ENCODE peak calls at places on chromosome 5, in four cellular contexts. I is HepG2, N is SK-N-SH, W is GM12878. O is an unnamed sample.

GRCh38 chr5:35220967-35221366 is 9.3 kb downstream of the PRLR start:
- DNase-seq in I (no peak), N (no peak), W (no peak), O (no peak)

GRCh38 chr5:181086410-181087229 is 44.3 kb downstream of the OR2V1 start:
- DNase-seq in I (peak; percentile 9), N (no peak), W (no peak), O (no peak)

GRCh38 chr5:95969646-95970358 is 8.2 kb upstream of the ELL2 start:
- DNase-seq in I (peak; percentile 95), N (no peak), W (no peak), O (no peak)

GRCh38 chr5:9265391-9266287 is 280.2 kb downstream of the SEMA5A start:
- DNase-seq in I (no peak), N (no peak), W (no peak), O (peak; percentile 29)

GRCh38 chr5:34721359-34721758 is 65.2 kb downstream of the RAI14 start:
- DNase-seq in I (peak; percentile 27), N (no peak), W (no peak), O (no peak)

GRCh38 chr5:139439013-139439903 is at the start of gene DNAJC18:
- DNase-seq in I (peak; percentile 81), N (peak; percentile 95), W (peak; percentile 53), O (peak; percentile 76)

GRCh38 chr5:10364186-10364689 is 10.7 kb downstream of the MARCHF6 start:
- DNase-seq in I (peak; percentile 14), N (no peak), W (no peak), O (no peak)

GRCh38 chr5:139903805-139904565 is 108.4 kb downstream of the PSD2 start:
- DNase-seq in I (no peak), N (peak; percentile 85), W (no peak), O (peak; percentile 78)

GRCh38 chr5:122972877-122973276 is 63.6 kb downstream of the PPIC start:
- DNase-seq in I (no peak), N (no peak), W (no peak), O (no peak)

GRCh38 chr5:134879456-134879855 is 5.3 kb downstream of the TXNDC15 start:
- DNase-seq in I (no peak), N (no peak), W (no peak), O (no peak)

GRCh38 chr5:3161672-3162071 is 410.2 kb upstream of the IRX2 start:
- DNase-seq in I (no peak), N (no peak), W (no peak), O (no peak)

GRCh38 chr5:106489004-106489403 is 1181.7 kb downstream of the EFNA5 start:
- DNase-seq in I (no peak), N (no peak), W (no peak), O (no peak)

GRCh38 chr5:6236858-6237481 is 141.4 kb downstream of the MED10 start:
- DNase-seq in I (no peak), N (no peak), W (peak; percentile 25), O (no peak)

GRCh38 chr5:58080573-58080972 is 379.3 kb downstream of the PLK2 start:
- DNase-seq in I (no peak), N (no peak), W (no peak), O (no peak)

GRCh38 chr5:116231288-116231687 is 146.5 kb downstream of the COMMD10 start:
- DNase-seq in I (peak; percentile 14), N (no peak), W (no peak), O (no peak)

GRCh38 chr5:126519637-126520592 is 75.1 kb downstream of the ALDH7A1 start:
- DNase-seq in I (no peak), N (peak; percentile 28), W (no peak), O (no peak)

GRCh38 chr5:137598341-137598740 is 99.2 kb upstream of the SPOCK1 start:
- DNase-seq in I (no peak), N (no peak), W (no peak), O (no peak)

GRCh38 chr5:83530186-83530585 is 58.6 kb downstream of the VCAN start:
- DNase-seq in I (no peak), N (no peak), W (no peak), O (no peak)

GRCh38 chr5:154449786-154450185 is 4.0 kb downstream of the SAP30L start:
- DNase-seq in I (no peak), N (no peak), W (no peak), O (no peak)

GRCh38 chr5:135220394-135221186 is 178.4 kb downstream of the MACROH2A1 start:
- DNase-seq in I (no peak), N (no peak), W (no peak), O (no peak)

GRCh38 chr5:148005788-148006520 is 57.8 kb upstream of the SPINK5 start:
- DNase-seq in I (peak; percentile 2), N (no peak), W (no peak), O (peak; percentile 69)

GRCh38 chr5:73722224-73722623 is 96.2 kb downstream of the ARHGEF28 start:
- DNase-seq in I (no peak), N (no peak), W (no peak), O (no peak)

GRCh38 chr5:89572696-89573095 is 689.7 kb upstream of the MEF2C start:
- DNase-seq in I (no peak), N (no peak), W (no peak), O (no peak)

GRCh38 chr5:146475190-146475801 is 28.2 kb downstream of the TCERG1 start:
- DNase-seq in I (no peak), N (no peak), W (no peak), O (no peak)

GRCh38 chr5:132497488-132497997 is 7.0 kb upstream of the IRF1 start:
- DNase-seq in I (no peak), N (peak; percentile 31), W (no peak), O (no peak)

GRCh38 chr5:178080618-178081410 is 32.5 kb upstream of the N4BP3 start:
- DNase-seq in I (no peak), N (no peak), W (no peak), O (no peak)

GRCh38 chr5:77437194-77437593 is 54.9 kb downstream of the WDR41 start:
- DNase-seq in I (peak; percentile 18), N (peak; percentile 25), W (no peak), O (no peak)

GRCh38 chr5:32600057-32600622 is 14.8 kb downstream of the SUB1 start:
- DNase-seq in I (no peak), N (no peak), W (no peak), O (no peak)

GRCh38 chr5:171577940-171578856 is 158.8 kb downstream of the FGF18 start:
- DNase-seq in I (no peak), N (no peak), W (no peak), O (no peak)

GRCh38 chr5:36740259-36740898 is 134.0 kb downstream of the SLC1A3 start:
- DNase-seq in I (no peak), N (no peak), W (no peak), O (no peak)

GRCh38 chr5:127080001-127080478 is 6.7 kb upstream of the C5orf63 start:
- DNase-seq in I (no peak), N (no peak), W (no peak), O (no peak)

GRCh38 chr5:170333161-170333909 is 35.8 kb upstream of the LCP2 start:
- DNase-seq in I (no peak), N (no peak), W (peak; percentile 79), O (peak; percentile 67)

GRCh38 chr5:113052041-113052795 is 75.6 kb downstream of the DCP2 start:
- DNase-seq in I (no peak), N (no peak), W (no peak), O (no peak)

GRCh38 chr5:50966986-50967385 is 300.5 kb downstream of the PARP8 start:
- DNase-seq in I (no peak), N (peak; percentile 26), W (no peak), O (no peak)

GRCh38 chr5:109880907-109881685 is 191.4 kb downstream of the MAN2A1 start:
- DNase-seq in I (no peak), N (no peak), W (no peak), O (no peak)

GRCh38 chr5:97628011-97628410 is 445.0 kb upstream of the RIOK2 start:
- DNase-seq in I (no peak), N (no peak), W (no peak), O (no peak)

GRCh38 chr5:81825237-81825636 is 74.3 kb upstream of the SSBP2 start:
- DNase-seq in I (no peak), N (no peak), W (no peak), O (no peak)

GRCh38 chr5:43428034-43428712 is 16.0 kb upstream of the CCL28 start:
- DNase-seq in I (no peak), N (no peak), W (no peak), O (no peak)

GRCh38 chr5:78586251-78586650 is 62.3 kb downstream of the LHFPL2 start:
- DNase-seq in I (no peak), N (no peak), W (no peak), O (no peak)

GRCh38 chr5:1375871-1376850 is 31.3 kb upstream of the CLPTM1L start:
- DNase-seq in I (no peak), N (no peak), W (no peak), O (no peak)

GRCh38 chr5:37945446-37945845 is 105.6 kb upstream of the GDNF start:
- DNase-seq in I (no peak), N (no peak), W (no peak), O (no peak)
- TF ChIP-seq TCF12 in I (no peak), N (no peak), W (no peak), O (no peak)

DNA sequence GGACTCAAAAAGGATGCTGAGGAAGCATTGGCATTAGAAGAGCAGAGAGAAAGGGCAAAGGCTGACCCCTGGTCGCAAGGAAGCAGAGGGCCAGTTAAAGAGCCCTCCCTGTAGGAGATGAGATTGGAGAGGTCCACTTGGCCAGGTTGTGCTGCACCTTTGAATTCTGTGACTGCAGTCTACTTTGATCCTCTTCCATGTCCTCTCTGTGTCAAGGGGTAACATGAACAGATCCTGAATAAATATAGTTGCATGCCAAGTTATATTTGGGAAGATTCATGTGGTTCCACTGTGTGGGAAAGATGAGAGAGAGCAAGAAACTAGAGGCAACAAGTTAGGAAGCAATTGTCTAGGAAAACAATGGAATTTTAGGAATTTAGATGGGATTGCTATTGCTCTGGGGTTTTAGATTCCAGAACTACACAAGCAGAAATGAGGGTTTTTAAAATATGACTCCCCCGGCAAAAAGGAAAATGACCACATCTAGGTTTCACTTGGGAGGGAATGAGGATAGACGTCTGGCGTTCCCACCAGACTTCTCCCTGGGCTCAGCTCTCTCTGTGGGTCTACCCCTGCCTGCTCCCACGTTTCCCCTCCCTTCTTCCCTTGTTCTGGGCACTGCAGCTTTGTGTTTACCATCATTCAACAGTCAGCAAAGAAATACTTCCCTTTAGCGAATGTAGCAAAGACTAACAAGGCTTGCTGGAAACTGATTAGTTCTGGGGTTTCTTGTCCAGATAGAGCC is 63.6 kb downstream of the SNX18 start:
- DNase-seq in I (no peak), N (no peak), W (no peak), O (no peak)
- TF ChIP-seq TCF12 in I (no peak), N (no peak), W (no peak), O (no peak)

GRCh38 chr5:38725419-38725865 is 120.4 kb upstream of the OSMR start:
- DNase-seq in I (no peak), N (no peak), W (no peak), O (no peak)
- TF ChIP-seq TCF12 in I (no peak), N (no peak), W (no peak), O (no peak)

DNA sequence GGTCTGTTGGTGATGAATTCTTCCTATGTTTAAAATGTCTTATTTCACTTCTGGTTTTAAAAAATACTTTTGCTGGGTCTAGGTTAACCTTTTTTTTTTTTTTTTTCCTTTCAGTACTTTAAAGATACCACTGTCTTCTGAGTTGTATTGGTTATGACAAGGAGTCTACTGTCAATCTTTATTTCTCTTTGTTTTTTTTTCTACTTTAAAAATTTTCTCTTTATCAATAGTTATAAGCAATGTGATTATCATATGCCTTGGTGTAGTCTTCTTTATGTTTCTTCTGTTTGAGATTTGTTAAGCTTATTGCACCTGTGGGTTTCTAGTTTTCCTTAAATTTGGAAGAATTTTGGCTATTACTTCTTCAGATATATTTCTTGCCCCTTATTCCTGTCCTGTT is 125.6 kb upstream of the SPRY4 start:
- DNase-seq in I (no peak), N (no peak), W (no peak), O (no peak)
- TF ChIP-seq TCF12 in I (no peak), N (no peak), W (no peak), O (no peak)